ENCODE peak calls at places on chromosomes 11 and 22, in four cellular contexts. F is effector memory CD8-positive, alpha-beta T cell; Q is AG04450; U is A172. A is an unnamed sample.

GRCh38 chr22:40401532-40401931 is 31.1 kb downstream of the SGSM3 start:
- DNase-seq in F (peak), U (no peak), Q (no peak), A (no peak)

GRCh38 chr11:28621648-28622215 is 513.5 kb downstream of the METTL15 start:
- DNase-seq in Q (no peak), U (peak), F (no peak), A (no peak)

GRCh38 chr11:22730319-22730718 is 63.9 kb downstream of the GAS2 start:
- DNase-seq in Q (no peak), F (no peak), U (no peak), A (no peak)

GRCh38 chr22:42229455-42230149 is 40.9 kb downstream of the TCF20 start:
- DNase-seq in U (no peak), Q (no peak), F (no peak), A (no peak)

GRCh38 chr11:125952973-125953372 is 7.1 kb downstream of the VSIG10L2 start:
- DNase-seq in U (no peak), Q (no peak), F (no peak), A (peak)

GRCh38 chr11:16992846-16993245 is 21.4 kb downstream of the PLEKHA7 start:
- DNase-seq in F (no peak), U (no peak), Q (no peak), A (no peak)

GRCh38 chr11:65719887-65720236 is 736 bp downstream of the RNASEH2C start:
- DNase-seq in U (no peak), Q (no peak), F (no peak), A (no peak)

GRCh38 chr11:48167380-48167779 is 49.2 kb upstream of the OR4B1 start:
- DNase-seq in F (no peak), Q (no peak), U (no peak), A (no peak)

GRCh38 chr22:37249946-37250345 is 5.9 kb upstream of the RAC2 start:
- DNase-seq in F (no peak), U (no peak), Q (no peak), A (no peak)

GRCh38 chr11:34249439-34250073 is 108.3 kb downstream of the ABTB2 start:
- DNase-seq in F (no peak), U (no peak), Q (no peak), A (no peak)

GRCh38 chr11:70885721-70886305 is 366.6 kb downstream of the SHANK2 start:
- DNase-seq in Q (no peak), U (no peak), F (no peak), A (peak)

GRCh38 chr11:62013266-62014157 is 46.1 kb upstream of the FTH1 start:
- DNase-seq in F (no peak), Q (no peak), U (peak), A (no peak)

A was measured in mucosa of gallbladder.